ENCODE peak calls at places on chromosomes 4 and X, in five cellular contexts. O, Y, I, L and J are unnamed samples. For H3K36me3, the result is how much of the 10 kb centered on the place peaks cover.

GRCh38 chrX:23786268-23786815 is 3.4 kb downstream of the SAT1 start:
- DNase-seq in O (no peak), Y (no peak), I (no peak), L (no peak), J (no peak)

GRCh38 chrX:13005671-13006473 is 31.0 kb downstream of the TMSB4X start:
- DNase-seq in O (no peak), Y (no peak), I (no peak), L (peak), J (no peak)

GRCh38 chrX:12978205-12979010 is 3.5 kb downstream of the TMSB4X start:
- DNase-seq in O (no peak), Y (peak), I (no peak), L (peak), J (peak)

GRCh38 chrX:96918864-96919263 is 35.2 kb downstream of the RPA4 start:
- DNase-seq in O (no peak), Y (no peak), I (no peak), L (no peak), J (no peak)

GRCh38 chr4:156762851-156763250 is 208.7 kb downstream of the PDGFC start:
- DNase-seq in O (no peak), Y (no peak), I (no peak), L (no peak), J (no peak)

GRCh38 chrX:71545364-71545763 is 12.5 kb downstream of the OGT start:
- DNase-seq in O (no peak), Y (no peak), I (no peak), L (no peak), J (no peak)

GRCh38 chr4:6532102-6532501 is 42.9 kb upstream of the MAN2B2 start:
- DNase-seq in O (no peak), Y (no peak), I (no peak), L (no peak), J (no peak)

GRCh38 chr4:153234923-153235322 is 30.7 kb downstream of the TRIM2 start:
- DNase-seq in O (no peak), Y (no peak), I (peak), L (peak), J (no peak)

GRCh38 chr4:38310446-38311043 is 350.3 kb downstream of the PTTG2 start:
- DNase-seq in O (no peak), Y (peak), I (no peak), L (no peak), J (no peak)

GRCh38 chrX:68877606-68878005 is 48.8 kb downstream of the EFNB1 start:
- DNase-seq in O (no peak), Y (no peak), I (no peak), L (no peak), J (no peak)

GRCh38 chrX:38165023-38165422 is 55.6 kb downstream of the SRPX start:
- DNase-seq in O (no peak), Y (no peak), I (no peak), L (no peak), J (no peak)

GRCh38 chr4:24974252-24974580 is 56.5 kb downstream of the LGI2 start:
- DNase-seq in O (no peak), Y (no peak), I (no peak), L (no peak), J (no peak)

GRCh38 chr4:4455199-4455865 is 68.4 kb downstream of the NSG1 start:
- DNase-seq in O (no peak), Y (no peak), I (no peak), L (no peak), J (no peak)

GRCh38 chrX:99703467-99703866 is 706.6 kb downstream of the PCDH19 start:
- DNase-seq in O (no peak), Y (no peak), I (no peak), L (no peak), J (no peak)

GRCh38 chr4:156420557-156420956 is 466.9 kb upstream of the CTSO start:
- DNase-seq in O (no peak), Y (no peak), I (no peak), L (peak), J (no peak)

GRCh38 chrX:129577473-129577872 is 37.4 kb downstream of the OCRL start:
- DNase-seq in O (no peak), Y (no peak), I (no peak), L (peak), J (no peak)

GRCh38 chrX:13090261-13091110 is 46.1 kb upstream of the FAM9C start:
- DNase-seq in O (no peak), Y (no peak), I (no peak), L (peak), J (no peak)

GRCh38 chr4:82044141-82044993 is 329.4 kb downstream of the HNRNPD start:
- DNase-seq in O (peak), Y (peak), I (no peak), L (peak), J (peak)

GRCh38 chr4:174672276-174672675 is 150.0 kb upstream of the HPGD start:
- DNase-seq in O (no peak), Y (no peak), I (no peak), L (no peak), J (no peak)

DNA sequence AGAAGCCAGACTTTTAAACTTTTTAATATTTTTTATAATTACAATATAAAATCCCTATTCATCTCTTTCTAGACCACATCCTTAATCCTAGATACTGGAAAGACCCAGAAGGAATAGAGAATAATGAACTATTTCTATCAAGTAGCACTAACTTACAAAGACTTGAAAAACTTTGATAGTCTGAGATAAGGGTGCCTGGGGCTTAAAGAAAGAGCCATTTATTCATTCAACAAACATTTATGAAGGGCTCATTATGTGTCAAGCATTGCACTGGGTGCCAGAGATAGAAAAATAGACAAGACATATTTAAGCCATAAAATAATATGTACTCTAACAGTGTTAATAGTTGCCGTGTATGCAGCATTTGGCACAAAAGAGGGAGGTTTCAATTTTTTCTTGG is 178.0 kb upstream of the EMCN start:
- DNase-seq in O (no peak), Y (no peak), I (no peak), L (no peak), J (no peak)
- H3K4me3 ChIP-seq in O (no peak), Y (no peak), I (no peak), L (no peak), J (no peak)

GRCh38 chr4:23920296-23920695 is 30.4 kb upstream of the PPARGC1A start:
- DNase-seq in O (no peak), Y (no peak), I (no peak), L (no peak), J (no peak)
- H3K36me3 ChIP-seq in O (under half), Y (under half), I (under half), L (under half), J (under half)

GRCh38 chrX:15908891-15909290 is 54.3 kb upstream of the AP1S2 start:
- DNase-seq in O (no peak), Y (peak), I (no peak), L (no peak), J (no peak)
- H3K4me3 ChIP-seq in O (no peak), Y (no peak), I (no peak), L (no peak), J (no peak)

GRCh38 chr4:804804-805203 is 21.1 kb downstream of the CPLX1 start:
- DNase-seq in O (no peak), Y (no peak), I (no peak), L (no peak), J (no peak)

GRCh38 chr4:796206-796605 is 29.7 kb downstream of the CPLX1 start:
- DNase-seq in O (no peak), Y (no peak), I (no peak), L (no peak), J (no peak)

GRCh38 chr4:803884-804283 is 22.0 kb downstream of the CPLX1 start:
- DNase-seq in O (no peak), Y (no peak), I (no peak), L (no peak), J (no peak)

GRCh38 chr4:797066-797465 is 28.9 kb downstream of the CPLX1 start:
- DNase-seq in O (no peak), Y (peak), I (no peak), L (no peak), J (no peak)

GRCh38 chr4:801436-802124 is 24.3 kb downstream of the CPLX1 start:
- DNase-seq in O (no peak), Y (no peak), I (no peak), L (no peak), J (no peak)
- H3K36me3 ChIP-seq in O (under half), Y (under half), I (under half), L (under half), J (under half)

GRCh38 chr4:168605411-168605810 is 108.6 kb downstream of the PALLD start:
- DNase-seq in O (no peak), Y (no peak), I (no peak), L (peak), J (no peak)
- H3K4me3 ChIP-seq in O (no peak), Y (no peak), I (peak), L (no peak), J (no peak)

GRCh38 chr4:15600176-15600575 is 55.0 kb downstream of the FBXL5 start:
- DNase-seq in O (no peak), Y (no peak), I (no peak), L (no peak), J (no peak)
- H3K36me3 ChIP-seq in O (under half), Y (under half), I (under half), L (under half), J (under half)

GRCh38 chrX:109638158-109638557 is 13.2 kb upstream of the KCNE5 start:
- DNase-seq in O (no peak), Y (no peak), I (no peak), L (no peak), J (no peak)

GRCh38 chrX:109629310-109629709 is 4.3 kb upstream of the KCNE5 start:
- DNase-seq in O (no peak), Y (no peak), I (no peak), L (no peak), J (no peak)

GRCh38 chrX:109632906-109633504 is 8.0 kb upstream of the KCNE5 start:
- DNase-seq in O (no peak), Y (peak), I (no peak), L (peak), J (peak)

DNA sequence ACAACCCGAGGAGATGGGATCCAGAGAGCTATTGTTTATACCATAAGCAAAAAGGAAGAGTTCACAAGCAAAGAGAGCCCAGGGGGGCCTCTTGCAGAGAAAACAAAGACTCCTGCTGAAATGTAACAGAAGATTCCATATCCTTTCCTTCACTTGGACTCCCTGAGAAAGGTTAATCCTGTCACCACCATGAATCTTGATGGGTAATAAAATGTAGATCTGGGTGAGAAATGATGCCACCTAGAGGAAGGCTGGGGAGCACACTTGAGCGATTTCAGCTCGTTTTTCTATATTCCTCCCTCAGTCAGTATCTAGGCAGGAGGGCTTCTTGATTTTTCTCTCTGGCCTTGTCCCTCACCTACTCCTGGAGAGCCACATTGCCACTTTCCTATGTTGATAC is 10.2 kb upstream of the KCNE5 start:
- DNase-seq in O (no peak), Y (peak), I (no peak), L (peak), J (peak)
- H3K4me3 ChIP-seq in O (no peak), Y (no peak), I (no peak), L (no peak), J (no peak)

DNA sequence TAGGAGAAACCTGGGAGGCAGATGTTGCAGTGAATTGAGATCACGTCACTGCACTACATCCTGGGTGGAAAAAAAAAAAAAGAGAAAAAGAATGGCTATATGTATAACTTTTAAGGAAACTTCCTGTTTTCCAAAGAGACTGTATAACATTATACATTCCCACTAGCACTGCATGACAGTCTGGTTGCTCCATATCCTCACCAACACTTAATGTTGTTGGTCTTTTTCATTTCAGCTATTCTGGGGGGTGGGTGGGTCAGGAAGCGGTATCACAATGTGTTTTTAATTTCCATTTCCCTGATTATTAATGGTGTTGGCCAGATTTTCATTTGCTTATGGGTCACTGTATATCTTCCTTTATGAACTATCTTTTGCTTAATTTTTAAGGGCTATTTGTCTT is 13.4 kb downstream of the LRIT3 start:
- DNase-seq in O (no peak), Y (no peak), I (no peak), L (no peak), J (no peak)
- H3K36me3 ChIP-seq in O (under half), Y (under half), I (under half), L (under half), J (under half)

GRCh38 chrX:14266702-14267101 is 237.0 kb upstream of the GEMIN8 start:
- DNase-seq in O (no peak), Y (peak), I (no peak), L (no peak), J (no peak)

GRCh38 chrX:14267224-14267623 is 237.5 kb upstream of the GEMIN8 start:
- DNase-seq in O (no peak), Y (peak), I (no peak), L (no peak), J (no peak)
- H3K4me3 ChIP-seq in O (no peak), Y (no peak), I (no peak), L (no peak), J (no peak)